ENCODE peak calls at places on chromosomes 1 and 21, in six cellular contexts. H is astrocyte; G is activated CD8-positive, alpha-beta memory T cell treated with anti-CD3 and anti-CD28 coated beads for 24 hours; L is GM12865; A is activated T-cell treated with anti-CD3 and anti-CD28 coated beads for 24 hours; Z is fibroblast of pulmonary artery. K is an unnamed sample.

GRCh38 chr1:219088778-219089557 is 84.7 kb upstream of the LYPLAL1 start:
- DNase-seq in H (peak), G (no peak), L (peak), A (no peak), Z (peak), K (no peak)

GRCh38 chr1:228174482-228175315 is 9.1 kb downstream of the IBA57 start:
- DNase-seq in H (no peak), G (no peak), L (peak), A (no peak), Z (no peak), K (no peak)

GRCh38 chr1:152313319-152313801 is 11.7 kb downstream of the FLG start:
- DNase-seq in H (no peak), G (no peak), L (no peak), A (no peak), Z (no peak), K (no peak)

GRCh38 chr1:169624122-169624521 is 5.8 kb downstream of the SELP start:
- DNase-seq in H (no peak), G (no peak), L (no peak), A (no peak), Z (no peak), K (no peak)

GRCh38 chr21:40635336-40635735 is 211.6 kb downstream of the DSCAM start:
- DNase-seq in H (no peak), G (no peak), L (no peak), A (no peak), Z (no peak), K (no peak)

GRCh38 chr1:9338354-9339250 is 45.9 kb downstream of the SPSB1 start:
- DNase-seq in H (no peak), G (no peak), L (no peak), A (no peak), Z (no peak), K (no peak)

GRCh38 chr1:203692565-203693470 is 66.2 kb downstream of the ATP2B4 start:
- DNase-seq in H (peak), G (no peak), L (no peak), A (no peak), Z (peak), K (no peak)

GRCh38 chr21:46667735-46668380 is 32.4 kb downstream of the PRMT2 start:
- DNase-seq in H (peak), G (peak), L (peak), A (no peak), Z (peak), K (peak)